ENCODE peak calls at places on chromosomes 2 and 18, in five cellular contexts. One of them, this sample, is unnamed.

GRCh38 chr2:55431982-55432627 is 12.4 kb upstream of the CCDC88A start:
- DNase-seq in memory B cell: no peak
- DNase-seq in NCI-H774: no peak
- DNase-seq in fibroblast of mammary gland: peak; percentile 66
- DNase-seq in choroid plexus epithelial cell: peak; percentile 79
- DNase-seq in this sample: peak; percentile 51

GRCh38 chr2:72109904-72110303 is 37.8 kb downstream of the CYP26B1 start:
- DNase-seq in memory B cell: no peak
- DNase-seq in NCI-H774: no peak
- DNase-seq in fibroblast of mammary gland: no peak
- DNase-seq in choroid plexus epithelial cell: no peak
- DNase-seq in this sample: no peak

GRCh38 chr2:190121971-190122370 is 59.4 kb upstream of the MSTN start:
- DNase-seq in memory B cell: no peak
- DNase-seq in choroid plexus epithelial cell: peak; percentile 70
- DNase-seq in fibroblast of mammary gland: peak; percentile 44
- DNase-seq in NCI-H774: no peak
- DNase-seq in this sample: peak; percentile 15

GRCh38 chr18:12657849-12658829 is at the start of gene SPIRE1:
- DNase-seq in NCI-H774: peak; percentile 72
- DNase-seq in fibroblast of mammary gland: peak; percentile 55
- DNase-seq in choroid plexus epithelial cell: peak; percentile 73
- DNase-seq in memory B cell: peak; percentile 50
- DNase-seq in this sample: peak; percentile 59

GRCh38 chr2:69054431-69054830 is 41.5 kb downstream of the ANTXR1 start:
- DNase-seq in fibroblast of mammary gland: peak; percentile 67
- DNase-seq in NCI-H774: no peak
- DNase-seq in memory B cell: no peak
- DNase-seq in choroid plexus epithelial cell: peak; percentile 42
- DNase-seq in this sample: peak; percentile 34

GRCh38 chr18:2846638-2847340 is at the start of gene EMILIN2:
- DNase-seq in NCI-H774: no peak
- DNase-seq in memory B cell: peak; percentile 86
- DNase-seq in fibroblast of mammary gland: peak; percentile 37
- DNase-seq in choroid plexus epithelial cell: peak; percentile 53
- DNase-seq in this sample: peak; percentile 46

GRCh38 chr2:95344208-95344570 is 47.0 kb downstream of the KCNIP3 start:
- DNase-seq in NCI-H774: no peak
- DNase-seq in fibroblast of mammary gland: no peak
- DNase-seq in choroid plexus epithelial cell: no peak
- DNase-seq in memory B cell: no peak
- DNase-seq in this sample: no peak

GRCh38 chr18:76545433-76546281 is 50.6 kb upstream of the ZNF516 start:
- DNase-seq in choroid plexus epithelial cell: peak; percentile 25
- DNase-seq in NCI-H774: no peak
- DNase-seq in memory B cell: no peak
- DNase-seq in fibroblast of mammary gland: peak; percentile 51
- DNase-seq in this sample: peak; percentile 29

GRCh38 chr2:154532763-154533162 is 165.7 kb upstream of the KCNJ3 start:
- DNase-seq in NCI-H774: no peak
- DNase-seq in memory B cell: no peak
- DNase-seq in fibroblast of mammary gland: no peak
- DNase-seq in choroid plexus epithelial cell: no peak
- DNase-seq in this sample: no peak

GRCh38 chr2:238098854-238099708 is 1.1 kb upstream of the ESPNL start:
- DNase-seq in memory B cell: peak; percentile 15
- DNase-seq in fibroblast of mammary gland: no peak
- DNase-seq in choroid plexus epithelial cell: no peak
- DNase-seq in NCI-H774: no peak
- DNase-seq in this sample: no peak

GRCh38 chr2:72630767-72631166 is 195.1 kb downstream of the EXOC6B start:
- DNase-seq in memory B cell: no peak
- DNase-seq in NCI-H774: no peak
- DNase-seq in choroid plexus epithelial cell: peak; percentile 35
- DNase-seq in fibroblast of mammary gland: peak; percentile 45
- DNase-seq in this sample: peak; percentile 11

GRCh38 chr2:126973745-126974144 is 75.1 kb downstream of the TEX51 start:
- DNase-seq in fibroblast of mammary gland: no peak
- DNase-seq in memory B cell: no peak
- DNase-seq in choroid plexus epithelial cell: no peak
- DNase-seq in NCI-H774: no peak
- DNase-seq in this sample: no peak

GRCh38 chr2:106104332-106105062 is 89.6 kb downstream of the UXS1 start:
- DNase-seq in choroid plexus epithelial cell: peak; percentile 77
- DNase-seq in fibroblast of mammary gland: peak; percentile 70
- DNase-seq in memory B cell: peak; percentile 52
- DNase-seq in NCI-H774: peak; percentile 11
- DNase-seq in this sample: peak; percentile 49

GRCh38 chr2:128607440-128607839 is 288.8 kb upstream of the HS6ST1 start:
- DNase-seq in NCI-H774: no peak
- DNase-seq in memory B cell: no peak
- DNase-seq in fibroblast of mammary gland: no peak
- DNase-seq in choroid plexus epithelial cell: no peak
- DNase-seq in this sample: no peak

GRCh38 chr18:9558397-9559064 is 55.8 kb downstream of the PPP4R1 start:
- DNase-seq in choroid plexus epithelial cell: no peak
- DNase-seq in fibroblast of mammary gland: no peak
- DNase-seq in NCI-H774: no peak
- DNase-seq in memory B cell: no peak
- DNase-seq in this sample: no peak

GRCh38 chr2:118841828-118842461 is 5.5 kb downstream of the EN1 start:
- DNase-seq in memory B cell: peak; percentile 14
- DNase-seq in NCI-H774: no peak
- DNase-seq in fibroblast of mammary gland: no peak
- DNase-seq in choroid plexus epithelial cell: no peak
- DNase-seq in this sample: no peak

GRCh38 chr18:23617412-23618009 is 31.2 kb upstream of the NPC1 start:
- DNase-seq in memory B cell: no peak
- DNase-seq in fibroblast of mammary gland: no peak
- DNase-seq in NCI-H774: no peak
- DNase-seq in choroid plexus epithelial cell: no peak
- DNase-seq in this sample: no peak

GRCh38 chr18:42559292-42559691 is 556.2 kb downstream of the RIT2 start:
- DNase-seq in memory B cell: no peak
- DNase-seq in choroid plexus epithelial cell: no peak
- DNase-seq in fibroblast of mammary gland: no peak
- DNase-seq in NCI-H774: no peak
- DNase-seq in this sample: no peak

GRCh38 chr2:45681675-45682074 is 30.2 kb downstream of the PRKCE start:
- DNase-seq in fibroblast of mammary gland: peak; percentile 94
- DNase-seq in choroid plexus epithelial cell: peak; percentile 80
- DNase-seq in NCI-H774: peak; percentile 13
- DNase-seq in memory B cell: no peak
- DNase-seq in this sample: peak; percentile 55

GRCh38 chr2:23385748-23386421 is 906 bp downstream of the KLHL29 start:
- DNase-seq in choroid plexus epithelial cell: no peak
- DNase-seq in NCI-H774: no peak
- DNase-seq in fibroblast of mammary gland: no peak
- DNase-seq in memory B cell: peak; percentile 27
- DNase-seq in this sample: no peak